ENCODE peak calls at places on chromosomes 12 and 14, in eight cellular contexts. E, Z, L, S, G, Q, P and T are unnamed samples.
A peak's percentile ranks its signal among the peaks of the same experiment; 100 is the strongest.

GRCh38 chr12:22064968-22065367 is 18.9 kb downstream of the CMAS start:
- DNase-seq in E (no peak), L (no peak), S (no peak), Q (no peak), P (no peak), Z (no peak), G (no peak), T (no peak)

GRCh38 chr14:104939666-104940410 is 15.2 kb downstream of the PLD4 start:
- DNase-seq in Q (no peak), S (no peak), G (no peak), L (no peak), Z (no peak), P (no peak), E (no peak), T (no peak)

GRCh38 chr12:89571481-89572190 is 45.8 kb upstream of the POC1B start:
- DNase-seq in L (peak; percentile 26), G (no peak), Z (no peak), S (peak; percentile 11), E (peak; percentile 36), Q (no peak), P (peak; percentile 58), T (no peak)

GRCh38 chr12:76919388-76920181 is 40.8 kb upstream of the CSRP2 start:
- DNase-seq in E (no peak), S (no peak), Q (no peak), L (no peak), G (no peak), P (peak; percentile 28), Z (no peak), T (no peak)

GRCh38 chr14:23910081-23910875 is 43.3 kb upstream of the DHRS4 start:
- DNase-seq in P (peak; percentile 42), L (peak; percentile 48), Z (peak; percentile 13), G (no peak), Q (peak; percentile 75), S (peak; percentile 18), E (peak; percentile 78), T (peak; percentile 3)

GRCh38 chr14:80663541-80663940 is 278.0 kb downstream of the CEP128 start:
- DNase-seq in P (no peak), L (no peak), G (no peak), S (no peak), Z (no peak), Q (no peak), E (no peak), T (no peak)

GRCh38 chr12:26798013-26798412 is 35.0 kb downstream of the ITPR2 start:
- DNase-seq in P (peak; percentile 72), Q (no peak), S (no peak), Z (no peak), L (peak; percentile 50), E (peak; percentile 77), G (no peak), T (peak; percentile 78)

GRCh38 chr12:24821691-24822090 is 127.2 kb downstream of the BCAT1 start:
- DNase-seq in E (peak; percentile 89), Q (no peak), G (no peak), S (peak; percentile 35), P (peak; percentile 94), L (peak; percentile 81), Z (no peak), T (no peak)

GRCh38 chr12:7271904-7272303 is 32.0 kb upstream of the ACSM4 start:
- DNase-seq in L (no peak), S (no peak), G (no peak), Z (no peak), E (no peak), Q (no peak), P (peak; percentile 11), T (no peak)

GRCh38 chr12:121570467-121571283 is 10.1 kb downstream of the KDM2B start:
- DNase-seq in P (no peak), L (no peak), E (no peak), G (no peak), Q (no peak), S (no peak), Z (no peak), T (no peak)

GRCh38 chr12:16393126-16393525 is 45.7 kb downstream of the MGST1 start:
- DNase-seq in Q (no peak), P (no peak), Z (no peak), E (no peak), L (no peak), S (no peak), G (no peak), T (no peak)

GRCh38 chr12:104136577-104136976 is 1.4 kb downstream of the NFYB start:
- DNase-seq in G (no peak), Z (no peak), E (no peak), P (peak; percentile 9), Q (no peak), S (no peak), L (peak; percentile 32), T (no peak)

GRCh38 chr14:58151264-58151700 is 731 bp downstream of the ARMH4 start:
- DNase-seq in E (peak; percentile 14), S (no peak), L (peak; percentile 20), P (peak; percentile 20), G (no peak), Q (peak; percentile 11), Z (no peak), T (no peak)

GRCh38 chr14:73269729-73270651 is 32.7 kb downstream of the PAPLN start:
- DNase-seq in S (no peak), L (peak; percentile 35), Q (peak; percentile 38), P (no peak), G (no peak), E (peak; percentile 54), Z (no peak), T (no peak)

GRCh38 chr12:18658829-18659228 is 79.0 kb downstream of the PLCZ1 start:
- DNase-seq in Q (no peak), L (no peak), P (no peak), G (no peak), E (peak; percentile 13), S (no peak), Z (no peak), T (no peak)

GRCh38 chr14:68662395-68662794 is 130.5 kb downstream of the ZFP36L1 start:
- DNase-seq in P (no peak), Z (no peak), L (no peak), E (no peak), Q (no peak), G (no peak), S (no peak), T (no peak)

GRCh38 chr14:59788176-59788575 is 82.4 kb downstream of the RTN1 start:
- DNase-seq in E (no peak), L (no peak), Q (no peak), G (no peak), P (no peak), S (no peak), Z (no peak), T (no peak)

GRCh38 chr12:38601970-38602369 is 285.4 kb downstream of the ALG10B start:
- DNase-seq in P (no peak), L (no peak), S (no peak), G (no peak), Z (no peak), E (no peak), Q (no peak), T (no peak)

GRCh38 chr14:23284654-23285529 is 1.0 kb downstream of the HOMEZ start:
- DNase-seq in S (no peak), G (no peak), Z (no peak), L (no peak), P (peak; percentile 39), E (peak; percentile 53), Q (no peak), T (no peak)

GRCh38 chr12:27340971-27341370 is 8.3 kb downstream of the BMAL2 start:
- DNase-seq in S (no peak), E (no peak), Z (no peak), G (no peak), P (no peak), L (peak; percentile 21), Q (no peak), T (no peak)

GRCh38 chr12:1796515-1797010 is 23.8 kb upstream of the LRTM2 start:
- DNase-seq in Q (no peak), E (no peak), S (no peak), Z (no peak), L (no peak), P (no peak), G (no peak), T (no peak)

GRCh38 chr12:29726321-29726692 is 57.4 kb downstream of the TMTC1 start:
- DNase-seq in L (peak; percentile 77), P (no peak), G (no peak), Z (peak; percentile 74), S (peak; percentile 40), E (peak; percentile 86), Q (no peak), T (no peak)

GRCh38 chr14:94392510-94392935 is 4.1 kb upstream of the SERPINA1 start:
- DNase-seq in Q (no peak), L (peak; percentile 17), P (no peak), Z (no peak), S (no peak), G (no peak), E (peak; percentile 80), T (no peak)

GRCh38 chr12:77161944-77162343 is 96.6 kb upstream of the E2F7 start:
- DNase-seq in G (no peak), P (no peak), Q (no peak), S (no peak), Z (no peak), E (no peak), L (no peak), T (no peak)

GRCh38 chr14:49619730-49620129 is 696 bp downstream of the RPL36AL start:
- DNase-seq in L (no peak), G (no peak), Z (no peak), P (no peak), Q (no peak), S (no peak), E (no peak), T (no peak)

GRCh38 chr14:65928995-65929394 is 516.5 kb downstream of the FUT8 start:
- DNase-seq in S (no peak), P (no peak), L (no peak), Q (no peak), Z (no peak), E (no peak), G (no peak), T (no peak)

GRCh38 chr12:100359822-100360221 is 2.9 kb downstream of the SLC17A8 start:
- DNase-seq in Z (no peak), G (no peak), S (no peak), Q (no peak), E (peak; percentile 41), P (peak; percentile 68), L (no peak), T (no peak)

GRCh38 chr12:59158066-59158465 is 237.8 kb upstream of the LRIG3 start:
- DNase-seq in Z (no peak), Q (no peak), G (no peak), L (no peak), S (no peak), P (no peak), E (no peak), T (no peak)